ENCODE peak calls at places on chromosomes 16 and 17, in four cellular contexts. L is fibroblast of the aortic adventitia, I is NCI-H1092 treated with DMSO at 0.1 percent for 48 hours, J is A549. X is an unnamed sample.
A peak's percentile ranks its signal among the peaks of the same experiment; 100 is the strongest.

GRCh38 chr16:58490100-58490499 is 9.8 kb upstream of the NDRG4 start:
- DNase-seq in L (no peak), I (no peak), J (no peak), X (no peak)

GRCh38 chr17:76280650-76281049 is 15.5 kb downstream of the UBALD2 start:
- DNase-seq in L (no peak), I (no peak), J (no peak), X (no peak)

GRCh38 chr16:81500833-81501521 is 56.4 kb downstream of the CMIP start:
- DNase-seq in L (peak; percentile 64), I (no peak), J (no peak), X (peak; percentile 80)

GRCh38 chr17:7398612-7399011 is 4.3 kb upstream of the PLSCR3 start:
- DNase-seq in L (no peak), I (no peak), J (no peak), X (no peak)

GRCh38 chr17:3935825-3936355 is 19.6 kb upstream of the P2RX1 start:
- DNase-seq in L (peak; percentile 44), I (no peak), J (no peak), X (peak; percentile 63)

GRCh38 chr16:31880322-31880979 is 6.8 kb downstream of the ZNF267 start:
- DNase-seq in L (peak; percentile 63), I (no peak), J (no peak), X (peak; percentile 89)

GRCh38 chr17:37043201-37043600 is 94.4 kb downstream of the AATF start:
- DNase-seq in L (no peak), I (no peak), J (peak; percentile 16), X (peak; percentile 44)

GRCh38 chr17:28967240-28968135 is 16.2 kb upstream of the PHF12 start:
- DNase-seq in L (no peak), I (no peak), J (no peak), X (no peak)

GRCh38 chr17:78130439-78131101 is at the start of gene TMC8:
- DNase-seq in L (no peak), I (no peak), J (no peak), X (no peak)

GRCh38 chr17:50155115-50155819 is 4.8 kb upstream of the PPP1R9B start:
- DNase-seq in L (peak; percentile 91), I (no peak), J (no peak), X (peak; percentile 87)

GRCh38 chr17:78128616-78129384 is at the start of gene TMC6:
- DNase-seq in L (no peak), I (no peak), J (peak; percentile 56), X (no peak)

X was measured in choroid plexus epithelial cell.